ENCODE peak calls at places on chromosomes 1 and 21, in seven cellular contexts. Z is trophoblast cell; L is sigmoid colon; I is SK-N-SH; S is effector memory CD4-positive, alpha-beta T cell; J is GM23248; F is H7. O is an unnamed sample. For H3K36me3 and H3K27me3, the result is how much of the 10 kb centered on the place peaks cover.

GRCh38 chr1:75768021-75768420 is 18.0 kb upstream of the RABGGTB start:
- DNase-seq in I (no peak), L (no peak), S (no peak), F (no peak), J (no peak), Z (no peak), O (no peak)

GRCh38 chr1:55164906-55165305 is 50.3 kb downstream of the USP24 start:
- DNase-seq in Z (no peak), J (no peak), S (no peak), I (no peak), F (no peak), L (no peak), O (no peak)

GRCh38 chr1:68814067-68814466 is 317.2 kb upstream of the DEPDC1 start:
- DNase-seq in J (no peak), F (no peak), L (no peak), Z (peak), I (no peak), S (no peak), O (no peak)

GRCh38 chr1:43947890-43948437 is 1.2 kb downstream of the IPO13 start:
- DNase-seq in I (peak), J (peak), S (no peak), F (no peak), Z (no peak), L (no peak), O (no peak)

GRCh38 chr1:149917590-149918144 is at the start of gene SV2A:
- DNase-seq in J (peak), L (peak), F (peak), Z (no peak), S (peak), I (peak), O (peak)

GRCh38 chr1:235624751-235625192 is 24.8 kb downstream of the GNG4 start:
- DNase-seq in Z (no peak), J (no peak), L (no peak), S (no peak), F (no peak), I (no peak), O (no peak)

GRCh38 chr21:45060675-45061311 is 13.6 kb upstream of the ADARB1 start:
- DNase-seq in F (no peak), J (no peak), Z (no peak), I (no peak), S (no peak), L (no peak), O (no peak)

GRCh38 chr1:35640380-35641232 is 720 bp downstream of the PSMB2 start:
- DNase-seq in L (no peak), J (peak), F (no peak), Z (no peak), S (no peak), I (no peak), O (no peak)

GRCh38 chr1:231508497-231508896 is 20.0 kb upstream of the TSNAX start:
- DNase-seq in F (no peak), J (no peak), L (no peak), I (no peak), S (no peak), Z (no peak), O (no peak)

GRCh38 chr1:15788624-15789301 is 18.7 kb downstream of the UQCRHL start:
- DNase-seq in J (peak), Z (peak), L (no peak), S (no peak), F (peak), I (no peak), O (no peak)

GRCh38 chr1:47175227-47175934 is 14.5 kb downstream of the PDZK1IP1 start:
- DNase-seq in L (no peak), Z (peak), S (no peak), I (peak), J (peak), F (peak), O (peak)

GRCh38 chr1:112513112-112513870 is 4.5 kb downstream of the WNT2B start:
- DNase-seq in L (no peak), F (no peak), I (no peak), J (peak), S (no peak), Z (no peak), O (no peak)

GRCh38 chr1:186492531-186493291 is 31.8 kb upstream of the PDC start:
- DNase-seq in L (no peak), I (no peak), Z (peak), F (no peak), S (no peak), J (no peak), O (no peak)

GRCh38 chr1:52709016-52709415 is 10.9 kb upstream of the COA7 start:
- DNase-seq in Z (peak), F (no peak), I (no peak), S (no peak), L (no peak), J (no peak), O (no peak)

GRCh38 chr1:208030320-208031091 is 119.6 kb upstream of the CD34 start:
- DNase-seq in F (no peak), I (no peak), J (peak), L (peak), Z (no peak), S (no peak), O (peak)

GRCh38 chr21:16055012-16055411 is 325.2 kb downstream of the USP25 start:
- DNase-seq in I (no peak), F (no peak), J (no peak), Z (no peak), S (no peak), L (no peak), O (no peak)

GRCh38 chr1:33167650-33168447 is 14.0 kb downstream of the TRIM62 start:
- DNase-seq in L (no peak), S (no peak), F (no peak), I (no peak), J (no peak), Z (peak), O (no peak)

GRCh38 chr1:85343612-85344255 is 67.3 kb upstream of the BCL10 start:
- DNase-seq in Z (no peak), F (no peak), L (no peak), S (no peak), I (no peak), J (peak), O (no peak)

GRCh38 chr1:224736619-224737352 is 120.7 kb downstream of the CNIH3 start:
- DNase-seq in Z (no peak), J (peak), F (peak), S (no peak), I (no peak), L (peak), O (no peak)

GRCh38 chr1:99643021-99643779 is 2.7 kb upstream of the PALMD start:
- DNase-seq in Z (no peak), L (no peak), I (no peak), F (no peak), J (peak), S (no peak), O (no peak)

GRCh38 chr1:10652626-10653025 is 143.8 kb downstream of the CASZ1 start:
- DNase-seq in J (no peak), F (no peak), Z (no peak), I (no peak), S (no peak), L (no peak), O (no peak)

GRCh38 chr21:15543473-15543872 is 186.3 kb upstream of the USP25 start:
- DNase-seq in S (no peak), L (no peak), J (no peak), F (no peak), Z (no peak), I (no peak), O (no peak)

GRCh38 chr1:220001095-220001501 is 45.2 kb downstream of the EPRS1 start:
- DNase-seq in J (no peak), S (no peak), F (no peak), I (no peak), L (no peak), Z (no peak), O (no peak)

GRCh38 chr1:45583264-45583665 is 576 bp upstream of the NASP start:
- DNase-seq in F (peak), Z (peak), S (peak), J (peak), I (peak), L (peak), O (peak)

GRCh38 chr1:227884370-227885134 is 63.2 kb downstream of the WNT9A start:
- DNase-seq in J (no peak), L (peak), Z (no peak), F (peak), S (no peak), I (peak), O (no peak)

GRCh38 chr1:59214764-59215208 is 82.1 kb upstream of the FGGY start:
- DNase-seq in Z (no peak), J (no peak), L (no peak), I (no peak), S (no peak), F (no peak), O (no peak)

GRCh38 chr1:87042127-87042811 is 127.8 kb downstream of the HS2ST1 start:
- DNase-seq in L (no peak), S (no peak), J (no peak), Z (no peak), F (no peak), I (no peak), O (no peak)

GRCh38 chr1:241521718-241522117 is 2.2 kb upstream of the FH start:
- DNase-seq in F (no peak), L (no peak), J (no peak), S (no peak), Z (no peak), I (no peak), O (no peak)
- H3K36me3 ChIP-seq in F (under half), L (under half), J (under half), S (under half), Z (under half), I (under half), O (under half)

DNA sequence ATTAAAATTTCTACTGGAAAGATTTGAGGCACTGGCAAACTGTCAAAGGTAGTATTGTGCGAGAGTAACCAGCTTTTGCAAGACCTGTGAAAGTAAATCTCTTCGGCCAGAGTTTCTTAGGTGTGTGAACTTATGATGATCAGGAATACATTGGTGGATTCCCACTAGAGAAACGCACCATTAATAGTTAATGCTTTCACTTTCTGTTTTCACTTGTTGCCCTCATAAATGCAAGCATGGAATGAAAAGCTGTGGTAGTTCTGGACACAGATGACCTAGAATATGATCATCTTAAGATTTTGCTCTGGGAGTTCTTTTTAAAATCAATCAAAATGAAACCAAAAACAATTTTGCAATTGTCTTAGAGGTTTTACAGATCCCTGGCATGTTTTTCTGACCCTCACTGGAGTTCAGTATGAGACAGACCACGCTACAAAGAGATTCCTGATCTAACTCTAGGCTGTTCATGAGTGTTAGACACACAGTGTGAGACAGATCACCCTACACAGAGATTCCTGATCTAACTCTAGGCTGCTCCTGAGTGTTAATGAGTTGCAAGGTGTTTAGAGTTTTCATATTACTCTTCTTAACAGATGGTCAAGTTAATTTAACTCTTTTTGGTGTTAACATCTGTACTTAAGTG is 98.8 kb downstream of the SDCCAG8 start:
- DNase-seq in I (no peak), Z (no peak), F (no peak), J (peak), S (no peak), L (no peak), O (no peak)
- H3K4me3 ChIP-seq in I (peak), Z (no peak), F (no peak), J (peak), S (peak), L (peak), O (no peak)

DNA sequence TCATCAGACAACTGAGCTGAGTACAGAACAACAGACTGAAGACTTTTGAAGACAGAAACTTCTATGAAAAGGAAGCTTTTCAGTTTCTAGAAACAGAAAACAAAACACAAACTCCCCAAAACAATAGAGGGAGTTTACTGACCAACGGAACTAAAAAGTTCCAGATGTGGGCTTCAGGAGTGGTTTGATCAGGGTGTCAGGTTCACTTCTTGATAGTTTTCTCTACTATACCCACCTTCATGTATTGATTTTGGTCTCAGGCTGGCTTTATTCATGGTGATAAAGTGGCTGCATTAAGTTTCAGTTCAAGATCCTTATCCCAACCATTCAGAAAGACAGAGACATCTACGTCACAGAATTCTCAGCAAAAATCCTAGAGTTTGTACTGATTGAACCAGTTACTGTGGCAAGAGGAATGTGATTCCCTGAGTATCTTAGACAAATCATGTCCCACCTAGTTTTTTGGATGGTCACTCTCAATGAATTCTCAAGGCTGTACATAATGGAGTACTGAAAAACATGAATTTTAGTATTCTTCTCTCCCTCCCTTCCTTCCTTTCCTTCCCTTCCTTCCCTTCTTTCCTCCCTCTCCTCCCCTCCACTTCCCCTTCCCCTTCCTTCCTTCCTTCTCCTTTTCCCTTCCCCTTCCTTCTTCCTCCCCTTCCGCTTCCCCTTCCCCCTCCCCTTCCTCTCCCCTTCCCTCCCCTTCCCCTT is 680.5 kb downstream of the PTPRU start:
- DNase-seq in I (no peak), S (no peak), Z (no peak), L (no peak), F (no peak), J (no peak), O (no peak)
- H3K27me3 ChIP-seq in I (under half), S (under half), Z (under half), L (under half), F (under half), J (under half), O (under half)

GRCh38 chr1:156238248-156238647 is 3.7 kb upstream of the BGLAP start:
- DNase-seq in J (no peak), Z (no peak), L (no peak), S (no peak), F (no peak), I (no peak), O (no peak)

GRCh38 chr1:156232222-156232621 is 9.8 kb upstream of the BGLAP start:
- DNase-seq in L (no peak), F (no peak), Z (no peak), S (no peak), J (no peak), I (no peak), O (no peak)

GRCh38 chr1:156241311-156241811 is 623 bp upstream of the BGLAP start:
- DNase-seq in L (no peak), J (peak), S (no peak), Z (no peak), F (peak), I (no peak), O (no peak)

GRCh38 chr1:156233421-156234127 is 8.4 kb upstream of the BGLAP start:
- DNase-seq in L (no peak), S (no peak), Z (no peak), J (peak), F (no peak), I (no peak), O (no peak)

GRCh38 chr1:156236164-156236563 is 5.8 kb upstream of the BGLAP start:
- DNase-seq in L (no peak), J (no peak), Z (no peak), F (no peak), I (no peak), S (no peak), O (no peak)
- H3K36me3 ChIP-seq in L (half or more), J (under half), Z (under half), F (under half), I (under half), S (under half), O (half or more)

DNA sequence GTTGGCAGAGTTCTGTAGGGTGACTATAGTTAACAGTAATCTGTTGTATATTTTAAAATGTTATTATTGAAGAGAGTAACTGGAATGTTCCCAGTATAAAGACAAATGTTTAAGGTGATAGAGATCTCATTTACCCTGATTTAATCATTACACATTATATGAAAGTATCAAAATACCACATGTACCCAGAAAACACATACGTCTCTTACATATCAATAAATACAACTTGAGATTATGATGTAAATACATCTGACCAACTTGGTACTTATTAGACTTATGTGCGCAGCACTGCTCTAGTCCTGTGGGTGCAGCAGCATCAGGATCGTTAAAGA is 678 bp upstream of the PARK7 start:
- DNase-seq in L (no peak), I (no peak), Z (no peak), J (no peak), F (no peak), S (no peak), O (no peak)
- H3K4me3 ChIP-seq in L (peak), I (peak), Z (peak), J (peak), F (peak), S (peak), O (peak)

DNA sequence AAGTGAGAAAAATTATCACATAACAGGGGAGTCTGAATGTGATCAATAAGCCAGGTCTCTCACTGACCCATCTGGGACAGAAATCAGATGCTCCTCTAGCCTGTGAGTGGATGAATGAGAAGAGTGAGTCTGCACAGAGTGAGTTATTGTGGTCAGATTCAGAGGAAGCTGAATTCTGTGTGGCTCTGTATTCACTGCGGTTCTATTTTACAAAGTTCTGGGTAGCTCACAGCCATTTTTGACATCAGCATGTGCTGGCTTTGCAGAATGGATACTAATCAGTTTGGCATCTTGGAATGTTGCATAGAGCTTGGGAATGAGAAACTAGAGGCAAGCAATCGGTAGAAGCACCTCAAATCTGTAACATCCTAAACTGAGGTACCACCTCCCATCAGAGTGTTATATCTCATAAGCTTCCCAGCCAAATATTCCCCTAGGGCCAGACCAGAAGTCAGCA is 3.8 kb downstream of the COLGALT2 start:
- DNase-seq in J (peak), I (no peak), F (no peak), L (no peak), S (no peak), Z (no peak), O (no peak)
- H3K27me3 ChIP-seq in J (under half), I (under half), F (under half), L (under half), S (under half), Z (under half), O (under half)

DNA sequence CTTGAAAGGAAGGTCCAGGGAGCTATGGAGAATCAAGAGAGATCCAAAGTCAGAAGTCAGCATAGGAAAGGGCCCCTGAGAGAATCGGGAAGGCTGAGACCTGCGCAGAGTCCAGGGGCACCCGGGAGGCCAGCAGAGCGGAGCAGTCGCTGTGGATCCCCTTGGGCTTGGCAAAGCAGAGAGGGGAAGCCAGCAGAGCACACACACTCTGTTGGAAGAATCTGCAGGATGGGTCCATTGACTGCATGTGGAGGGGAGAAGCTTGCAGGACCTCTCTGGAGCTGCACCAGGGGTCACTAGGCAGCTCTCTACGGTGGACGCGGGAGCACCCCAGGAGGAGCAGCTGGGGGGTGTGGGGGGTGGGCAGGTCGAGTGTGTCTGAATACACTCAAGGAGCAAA is 6.4 kb downstream of the RIPK4 start:
- DNase-seq in F (peak), I (no peak), L (no peak), J (no peak), Z (no peak), S (no peak), O (no peak)
- H3K36me3 ChIP-seq in F (under half), I (under half), L (under half), J (under half), Z (under half), S (under half), O (under half)